ENCODE peak calls at places on chromosome 13, in five cellular contexts. One of them, this sample, is unnamed.

GRCh38 chr13:48126944-48127814 is 32.3 kb upstream of the MED4 start:
- DNase-seq in vagina: no peak
- DNase-seq in mesendoderm: peak; percentile 93
- DNase-seq in pancreas: peak; percentile 29
- DNase-seq in retinal pigment epithelial cell: peak; percentile 23
- DNase-seq in this sample: peak; percentile 14

GRCh38 chr13:27133889-27134288 is 37.7 kb downstream of the USP12 start:
- DNase-seq in vagina: no peak
- DNase-seq in mesendoderm: no peak
- DNase-seq in pancreas: no peak
- DNase-seq in retinal pigment epithelial cell: no peak
- DNase-seq in this sample: no peak

GRCh38 chr13:62209539-62209938 is 793.9 kb upstream of the PCDH20 start:
- DNase-seq in vagina: no peak
- DNase-seq in mesendoderm: no peak
- DNase-seq in pancreas: no peak
- DNase-seq in retinal pigment epithelial cell: no peak
- DNase-seq in this sample: no peak

GRCh38 chr13:30421093-30422055 is 919 bp upstream of the UBE2L5 start:
- DNase-seq in vagina: no peak
- DNase-seq in mesendoderm: peak; percentile 83
- DNase-seq in pancreas: peak; percentile 81
- DNase-seq in retinal pigment epithelial cell: no peak
- DNase-seq in this sample: no peak

GRCh38 chr13:70388935-70389334 is 280.7 kb upstream of the KLHL1 start:
- DNase-seq in vagina: no peak
- DNase-seq in mesendoderm: no peak
- DNase-seq in pancreas: no peak
- DNase-seq in retinal pigment epithelial cell: no peak
- DNase-seq in this sample: no peak

GRCh38 chr13:66200555-66200954 is 1029.6 kb downstream of the PCDH9 start:
- DNase-seq in vagina: no peak
- DNase-seq in mesendoderm: no peak
- DNase-seq in pancreas: no peak
- DNase-seq in retinal pigment epithelial cell: no peak
- DNase-seq in this sample: no peak

GRCh38 chr13:78241278-78241919 is 322.8 kb upstream of the EDNRB start:
- DNase-seq in vagina: no peak
- DNase-seq in mesendoderm: peak; percentile 61
- DNase-seq in pancreas: peak; percentile 6
- DNase-seq in retinal pigment epithelial cell: peak; percentile 30
- DNase-seq in this sample: no peak

GRCh38 chr13:110382830-110383229 is 75.7 kb downstream of the COL4A2 start:
- DNase-seq in vagina: no peak
- DNase-seq in mesendoderm: no peak
- DNase-seq in pancreas: no peak
- DNase-seq in retinal pigment epithelial cell: no peak
- DNase-seq in this sample: no peak

GRCh38 chr13:48401480-48401879 is 11.4 kb downstream of the LPAR6 start:
- DNase-seq in vagina: no peak
- DNase-seq in mesendoderm: no peak
- DNase-seq in pancreas: no peak
- DNase-seq in retinal pigment epithelial cell: no peak
- DNase-seq in this sample: no peak

GRCh38 chr13:76656496-76656895 is 229.7 kb downstream of the KCTD12 start:
- DNase-seq in vagina: no peak
- DNase-seq in mesendoderm: no peak
- DNase-seq in pancreas: no peak
- DNase-seq in retinal pigment epithelial cell: no peak
- DNase-seq in this sample: no peak

GRCh38 chr13:69496951-69497350 is 610.7 kb upstream of the ATXN8OS start:
- DNase-seq in vagina: no peak
- DNase-seq in mesendoderm: no peak
- DNase-seq in pancreas: no peak
- DNase-seq in retinal pigment epithelial cell: no peak
- DNase-seq in this sample: no peak

GRCh38 chr13:106617561-106617960 is 49.6 kb upstream of the ARGLU1 start:
- DNase-seq in vagina: no peak
- DNase-seq in mesendoderm: peak; percentile 97
- DNase-seq in pancreas: no peak
- DNase-seq in retinal pigment epithelial cell: no peak
- DNase-seq in this sample: no peak

GRCh38 chr13:30394798-30395191 is 27.5 kb upstream of the UBE2L5 start:
- DNase-seq in vagina: no peak
- DNase-seq in mesendoderm: no peak
- DNase-seq in pancreas: no peak
- DNase-seq in retinal pigment epithelial cell: no peak
- DNase-seq in this sample: no peak

GRCh38 chr13:24050796-24051715 is 109.5 kb upstream of the SPATA13 start:
- DNase-seq in vagina: no peak
- DNase-seq in mesendoderm: peak; percentile 22
- DNase-seq in pancreas: no peak
- DNase-seq in retinal pigment epithelial cell: no peak
- DNase-seq in this sample: no peak

GRCh38 chr13:74253161-74253560 is 119.0 kb upstream of the KLF12 start:
- DNase-seq in vagina: no peak
- DNase-seq in mesendoderm: no peak
- DNase-seq in pancreas: no peak
- DNase-seq in retinal pigment epithelial cell: no peak
- DNase-seq in this sample: no peak

GRCh38 chr13:88736026-88736425 is 1064.9 kb downstream of the SLITRK5 start:
- DNase-seq in vagina: no peak
- DNase-seq in mesendoderm: no peak
- DNase-seq in pancreas: no peak
- DNase-seq in retinal pigment epithelial cell: no peak
- DNase-seq in this sample: no peak

GRCh38 chr13:67574320-67575233 is 344.4 kb upstream of the PCDH9 start:
- DNase-seq in vagina: no peak
- DNase-seq in mesendoderm: peak; percentile 2
- DNase-seq in pancreas: no peak
- DNase-seq in retinal pigment epithelial cell: peak; percentile 51
- DNase-seq in this sample: no peak

GRCh38 chr13:57636811-57637210 is 5.3 kb downstream of the PCDH17 start:
- DNase-seq in vagina: no peak
- DNase-seq in mesendoderm: no peak
- DNase-seq in pancreas: no peak
- DNase-seq in retinal pigment epithelial cell: no peak
- DNase-seq in this sample: no peak
- H3K4me3 ChIP-seq in vagina: no peak overlapping the region
- H3K4me3 ChIP-seq in mesendoderm: no peak overlapping the region
- H3K4me3 ChIP-seq in pancreas: no peak overlapping the region
- H3K4me3 ChIP-seq in retinal pigment epithelial cell: peak overlapping the region; percentile 22
- H3K4me3 ChIP-seq in this sample: no peak overlapping the region

GRCh38 chr13:38803566-38803965 is 116.7 kb downstream of the FREM2 start:
- DNase-seq in vagina: no peak
- DNase-seq in mesendoderm: peak; percentile 13
- DNase-seq in pancreas: no peak
- DNase-seq in retinal pigment epithelial cell: no peak
- DNase-seq in this sample: no peak

GRCh38 chr13:38804536-38804935 is 117.7 kb downstream of the FREM2 start:
- DNase-seq in vagina: no peak
- DNase-seq in mesendoderm: no peak
- DNase-seq in pancreas: no peak
- DNase-seq in retinal pigment epithelial cell: peak; percentile 8
- DNase-seq in this sample: no peak

GRCh38 chr13:38804061-38804460 is 117.2 kb downstream of the FREM2 start:
- DNase-seq in vagina: no peak
- DNase-seq in mesendoderm: no peak
- DNase-seq in pancreas: no peak
- DNase-seq in retinal pigment epithelial cell: no peak
- DNase-seq in this sample: no peak
- H3K4me3 ChIP-seq in vagina: no peak overlapping the region
- H3K4me3 ChIP-seq in mesendoderm: no peak overlapping the region
- H3K4me3 ChIP-seq in pancreas: no peak overlapping the region
- H3K4me3 ChIP-seq in retinal pigment epithelial cell: no peak overlapping the region
- H3K4me3 ChIP-seq in this sample: no peak overlapping the region

GRCh38 chr13:39875583-39875982 is 220.1 kb downstream of the COG6 start:
- DNase-seq in vagina: no peak
- DNase-seq in mesendoderm: no peak
- DNase-seq in pancreas: no peak
- DNase-seq in retinal pigment epithelial cell: no peak
- DNase-seq in this sample: no peak
- H3K4me3 ChIP-seq in vagina: no peak overlapping the region
- H3K4me3 ChIP-seq in mesendoderm: no peak overlapping the region
- H3K4me3 ChIP-seq in pancreas: no peak overlapping the region
- H3K4me3 ChIP-seq in retinal pigment epithelial cell: no peak overlapping the region
- H3K4me3 ChIP-seq in this sample: no peak overlapping the region

GRCh38 chr13:80504453-80504852 is 163.5 kb upstream of the SPRY2 start:
- DNase-seq in vagina: no peak
- DNase-seq in mesendoderm: no peak
- DNase-seq in pancreas: no peak
- DNase-seq in retinal pigment epithelial cell: no peak
- DNase-seq in this sample: no peak
- H3K4me3 ChIP-seq in vagina: no peak overlapping the region
- H3K4me3 ChIP-seq in mesendoderm: no peak overlapping the region
- H3K4me3 ChIP-seq in pancreas: no peak overlapping the region
- H3K4me3 ChIP-seq in retinal pigment epithelial cell: no peak overlapping the region
- H3K4me3 ChIP-seq in this sample: no peak overlapping the region

DNA sequence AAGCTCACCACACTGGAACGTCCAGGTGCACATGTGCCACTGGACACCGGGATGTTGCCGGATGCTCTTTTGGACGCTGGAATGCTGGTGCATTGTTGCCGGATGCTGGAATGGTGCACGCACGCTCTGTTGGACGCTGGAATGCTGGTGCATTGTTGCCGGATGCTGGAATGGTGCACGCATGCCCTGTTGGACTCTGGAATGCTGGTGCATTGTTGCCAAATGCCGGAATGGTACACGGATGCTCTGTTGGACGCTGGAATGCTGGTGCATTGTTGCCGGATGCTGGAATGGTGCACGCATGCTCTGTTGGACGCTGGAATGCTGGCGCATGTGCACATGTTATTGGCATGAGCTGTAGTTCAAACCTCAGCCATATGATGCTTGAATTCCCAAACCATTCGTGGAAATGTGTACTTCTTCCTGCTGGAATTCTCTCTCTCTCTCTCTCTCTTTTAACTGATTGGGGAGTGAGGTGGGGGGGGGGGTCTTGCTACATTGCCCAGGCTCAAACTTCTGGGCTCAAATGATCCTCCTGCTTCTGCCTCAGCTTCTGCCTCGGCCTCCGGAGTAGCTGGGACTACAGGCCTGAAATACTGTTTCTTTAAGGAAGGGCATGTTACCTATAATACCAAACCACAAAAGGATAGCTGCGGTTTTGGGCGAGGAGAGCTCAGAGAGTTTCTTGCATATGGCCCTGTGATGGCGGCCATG is 1.2 kb upstream of the MCF2L start:
- DNase-seq in vagina: no peak
- DNase-seq in mesendoderm: no peak
- DNase-seq in pancreas: no peak
- DNase-seq in retinal pigment epithelial cell: no peak
- DNase-seq in this sample: no peak
- H3K4me3 ChIP-seq in vagina: peak overlapping the region; percentile 53
- H3K4me3 ChIP-seq in mesendoderm: no peak overlapping the region
- H3K4me3 ChIP-seq in pancreas: peak overlapping the region; percentile 51
- H3K4me3 ChIP-seq in retinal pigment epithelial cell: no peak overlapping the region
- H3K4me3 ChIP-seq in this sample: no peak overlapping the region

DNA sequence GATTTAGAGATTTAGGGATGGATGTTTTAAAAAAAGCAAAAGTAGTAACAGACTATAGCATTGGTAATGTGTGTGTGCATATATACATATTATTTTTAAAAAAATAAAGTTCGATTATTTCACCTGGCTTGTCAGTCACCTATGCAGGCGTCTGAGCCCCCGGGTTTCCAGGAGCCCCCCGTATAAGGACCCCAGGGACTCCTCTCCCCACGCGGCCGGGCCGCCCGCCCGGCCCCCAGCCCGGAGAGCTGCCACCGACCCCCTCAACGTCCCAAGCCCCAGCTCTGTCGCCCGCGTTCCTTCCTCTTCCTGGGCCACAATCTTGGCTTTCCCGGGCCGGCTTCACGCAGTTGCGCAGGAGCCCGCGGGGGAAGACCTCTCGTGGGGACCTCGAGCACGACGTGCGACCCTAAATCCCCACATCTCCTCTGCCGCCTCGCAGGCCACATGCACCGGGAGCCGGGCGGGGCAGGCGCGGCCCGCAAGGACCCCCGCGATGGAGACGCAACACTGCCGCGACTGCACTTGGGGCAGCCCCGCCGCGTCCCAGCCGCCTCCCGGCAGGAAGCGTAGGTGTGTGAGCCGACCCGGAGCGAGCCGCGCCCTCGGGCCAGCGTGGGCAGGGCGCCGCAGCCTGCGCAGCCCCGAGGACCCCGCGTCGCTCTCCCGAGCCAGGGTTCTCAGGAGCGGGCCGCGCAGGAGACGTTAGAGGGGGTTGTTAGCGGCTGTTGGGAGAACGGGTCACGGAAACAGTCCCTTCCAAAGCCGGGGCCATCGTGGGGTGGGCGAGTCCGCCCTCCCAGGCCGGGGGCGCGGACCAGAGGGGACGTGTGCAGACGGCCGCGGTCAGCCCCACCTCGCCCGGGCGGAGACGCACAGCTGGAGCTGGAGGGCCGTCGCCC is 840 bp upstream of the CCNA1 start:
- DNase-seq in vagina: no peak
- DNase-seq in mesendoderm: peak; percentile 15
- DNase-seq in pancreas: no peak
- DNase-seq in retinal pigment epithelial cell: no peak
- DNase-seq in this sample: no peak
- H3K4me3 ChIP-seq in vagina: peak overlapping the region; percentile 84
- H3K4me3 ChIP-seq in mesendoderm: peak overlapping the region; percentile 17
- H3K4me3 ChIP-seq in pancreas: peak overlapping the region; percentile 9
- H3K4me3 ChIP-seq in retinal pigment epithelial cell: peak overlapping the region; percentile 58
- H3K4me3 ChIP-seq in this sample: peak overlapping the region; percentile 37

DNA sequence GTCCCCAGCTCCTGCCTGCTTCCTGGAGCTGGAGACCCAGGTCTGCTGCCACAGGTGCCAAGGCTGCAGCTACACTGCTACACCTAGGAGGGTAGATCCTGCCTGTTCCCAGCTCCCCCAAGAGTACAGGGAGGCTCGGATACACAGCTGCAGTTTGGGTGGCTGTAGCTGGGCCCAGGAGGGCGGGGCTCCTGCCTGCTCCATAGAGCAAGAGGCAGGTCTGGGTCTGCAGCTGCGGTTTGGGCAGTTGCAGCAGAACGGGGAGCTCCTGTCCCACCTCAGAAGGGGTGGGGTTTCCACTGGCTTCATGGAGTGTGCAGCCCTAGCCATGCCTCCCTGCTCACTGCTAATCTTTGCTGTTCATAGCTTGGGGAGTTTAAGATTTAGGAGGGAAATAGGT is 199.0 kb downstream of the NUFIP1 start:
- DNase-seq in vagina: no peak
- DNase-seq in mesendoderm: no peak
- DNase-seq in pancreas: no peak
- DNase-seq in retinal pigment epithelial cell: no peak
- DNase-seq in this sample: no peak
- H3K4me3 ChIP-seq in vagina: no peak overlapping the region
- H3K4me3 ChIP-seq in mesendoderm: no peak overlapping the region
- H3K4me3 ChIP-seq in pancreas: no peak overlapping the region
- H3K4me3 ChIP-seq in retinal pigment epithelial cell: no peak overlapping the region
- H3K4me3 ChIP-seq in this sample: no peak overlapping the region

DNA sequence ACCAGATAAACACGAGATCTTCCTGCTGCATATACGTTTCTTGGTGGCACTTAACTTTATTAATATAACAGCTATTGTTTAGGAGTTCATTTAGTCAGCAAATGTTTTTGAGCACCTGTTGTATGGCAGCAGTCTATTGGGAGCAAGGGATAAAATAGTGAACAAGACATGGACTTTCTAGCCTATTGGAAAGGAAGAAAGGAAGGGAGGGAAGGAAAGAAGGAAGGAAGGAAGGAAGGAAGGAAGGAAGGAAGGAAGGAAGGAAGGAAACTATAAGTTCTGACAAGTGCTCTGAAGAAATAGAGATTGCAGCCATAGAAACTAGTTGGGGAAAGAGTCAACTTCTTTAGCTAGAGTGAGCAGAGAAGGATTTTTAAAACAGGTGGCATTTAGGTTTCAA is 149.1 kb upstream of the STARD13 start:
- DNase-seq in vagina: no peak
- DNase-seq in mesendoderm: no peak
- DNase-seq in pancreas: no peak
- DNase-seq in retinal pigment epithelial cell: no peak
- DNase-seq in this sample: no peak
- H3K4me3 ChIP-seq in vagina: no peak overlapping the region
- H3K4me3 ChIP-seq in mesendoderm: no peak overlapping the region
- H3K4me3 ChIP-seq in pancreas: no peak overlapping the region
- H3K4me3 ChIP-seq in retinal pigment epithelial cell: no peak overlapping the region
- H3K4me3 ChIP-seq in this sample: no peak overlapping the region